ENCODE peak calls at places on chromosome 7, in ten cellular contexts. T is CD8-positive, alpha-beta T cell; C is aorta; X is right cardiac atrium; K is hepatocyte; R is Panc1; S is upper lobe of right lung; F is IMR-90; B is cardiac muscle cell; M is stomach. H is an unnamed sample. For H3K4me1, the result is how much of the 10 kb centered on the place peaks cover.

GRCh38 chr7:64890761-64891666 is 12.1 kb upstream of the ZNF273 start:
- DNase-seq in X (no peak), F (no peak), S (no peak), M (no peak), R (no peak), C (no peak), K (no peak), B (no peak), T (no peak), H (peak)

GRCh38 chr7:143485500-143485899 is 7.8 kb downstream of the TAS2R41 start:
- DNase-seq in C (no peak), F (peak), R (no peak), X (peak), K (no peak), T (no peak), M (no peak), B (no peak), S (no peak), H (no peak)

GRCh38 chr7:66779669-66780408 is 39.3 kb downstream of the RABGEF1 start:
- DNase-seq in F (peak), X (no peak), M (no peak), T (no peak), S (no peak), R (peak), K (no peak), C (no peak), B (no peak), H (no peak)

GRCh38 chr7:144941127-144941526 is 105.3 kb upstream of the TPK1 start:
- DNase-seq in M (no peak), T (no peak), K (no peak), X (no peak), F (no peak), B (no peak), R (no peak), C (no peak), S (no peak), H (no peak)

GRCh38 chr7:121278120-121279021 is 50.4 kb upstream of the WNT16 start:
- DNase-seq in R (no peak), K (no peak), M (no peak), S (no peak), X (no peak), F (peak), C (no peak), T (no peak), B (no peak), H (no peak)

GRCh38 chr7:108016841-108017775 is 14.1 kb upstream of the LAMB1 start:
- DNase-seq in S (no peak), B (peak), F (peak), K (peak), R (no peak), T (no peak), X (no peak), M (no peak), C (no peak), H (peak)

GRCh38 chr7:111098011-111098925 is 7.3 kb downstream of the LRRN3 start:
- DNase-seq in T (peak), X (no peak), K (peak), C (no peak), R (peak), B (peak), F (peak), M (no peak), S (no peak), H (no peak)

GRCh38 chr7:74355091-74355490 is 65.9 kb downstream of the CLIP2 start:
- DNase-seq in M (peak), C (peak), S (no peak), X (no peak), R (peak), T (no peak), K (no peak), B (no peak), F (peak), H (no peak)

GRCh38 chr7:80207501-80207900 is 72.9 kb downstream of the GNAI1 start:
- DNase-seq in R (no peak), B (no peak), K (no peak), X (no peak), S (no peak), F (no peak), T (no peak), M (no peak), C (no peak), H (no peak)

GRCh38 chr7:30907527-30908267 is 4.0 kb upstream of the AQP1 start:
- DNase-seq in M (no peak), R (no peak), C (peak), T (no peak), B (no peak), S (no peak), F (no peak), X (peak), K (no peak), H (no peak)

GRCh38 chr7:91668217-91668616 is 212.3 kb downstream of the MTERF1 start:
- DNase-seq in T (no peak), X (no peak), K (no peak), B (no peak), F (no peak), C (no peak), S (no peak), M (no peak), R (no peak), H (no peak)

GRCh38 chr7:155305251-155305904 is 7.7 kb downstream of the INSIG1 start:
- DNase-seq in R (no peak), S (no peak), X (no peak), F (no peak), C (no peak), K (no peak), T (no peak), B (no peak), M (no peak), H (no peak)

GRCh38 chr7:156662269-156662668 is 21.7 kb downstream of the RNF32 start:
- DNase-seq in S (no peak), M (no peak), C (no peak), X (no peak), R (no peak), B (no peak), F (no peak), T (no peak), K (peak), H (no peak)

GRCh38 chr7:150842716-150843115 is 9.6 kb upstream of the AOC1 start:
- DNase-seq in X (no peak), F (no peak), K (no peak), C (no peak), T (peak), B (no peak), M (no peak), R (no peak), S (no peak), H (no peak)

GRCh38 chr7:131284702-131285419 is 42.8 kb upstream of the MKLN1 start:
- DNase-seq in M (peak), C (peak), B (no peak), T (no peak), R (no peak), K (peak), X (peak), S (peak), F (no peak), H (no peak)

GRCh38 chr7:95840953-95841950 is 68.9 kb downstream of the DYNC1I1 start:
- DNase-seq in B (peak), M (no peak), X (no peak), T (no peak), S (no peak), K (no peak), C (no peak), R (no peak), F (no peak), H (no peak)

GRCh38 chr7:44735403-44736165 is 13.1 kb upstream of the ZMIZ2 start:
- DNase-seq in B (no peak), F (peak), X (no peak), K (no peak), R (peak), M (no peak), C (no peak), T (no peak), S (no peak), H (no peak)

GRCh38 chr7:135845415-135846075 is 96.9 kb upstream of the FAM180A start:
- DNase-seq in F (no peak), M (no peak), B (no peak), T (no peak), S (no peak), K (no peak), C (no peak), X (no peak), R (no peak), H (no peak)

GRCh38 chr7:17772581-17773288 is 167.6 kb downstream of the SNX13 start:
- DNase-seq in K (no peak), T (no peak), F (no peak), B (peak), C (no peak), M (no peak), X (no peak), S (no peak), R (no peak), H (no peak)

GRCh38 chr7:45662540-45663166 is 88.5 kb downstream of the ADCY1 start:
- DNase-seq in M (peak), T (peak), K (no peak), X (no peak), S (no peak), C (no peak), R (no peak), B (no peak), F (no peak), H (peak)

GRCh38 chr7:39527951-39528350 is 38.3 kb upstream of the YAE1 start:
- DNase-seq in R (no peak), B (no peak), K (no peak), T (no peak), S (no peak), M (no peak), F (peak), X (no peak), C (no peak), H (no peak)

GRCh38 chr7:40008218-40008815 is 58.3 kb downstream of the CDK13 start:
- DNase-seq in T (no peak), K (no peak), F (peak), M (no peak), B (no peak), R (peak), S (no peak), X (no peak), C (no peak), H (no peak)

GRCh38 chr7:116232402-116232749 is 22.0 kb downstream of the TES start:
- DNase-seq in M (no peak), C (no peak), R (no peak), S (no peak), T (no peak), X (no peak), B (no peak), K (no peak), F (peak), H (no peak)

GRCh38 chr7:27151341-27151944 is 940 bp downstream of the HOXA3 start:
- DNase-seq in S (peak), X (peak), K (no peak), M (no peak), T (peak), F (no peak), R (no peak), B (no peak), C (no peak), H (no peak)

GRCh38 chr7:74236284-74236683 is 17.9 kb downstream of the RFC2 start:
- DNase-seq in S (no peak), F (no peak), B (no peak), X (no peak), T (no peak), K (no peak), M (no peak), C (no peak), R (no peak), H (no peak)

GRCh38 chr7:79653136-79653631 is 199.7 kb upstream of the MAGI2 start:
- DNase-seq in M (no peak), B (no peak), F (peak), R (no peak), X (no peak), S (no peak), T (no peak), K (no peak), C (no peak), H (no peak)

GRCh38 chr7:42227931-42228591 is 8.9 kb downstream of the GLI3 start:
- DNase-seq in R (no peak), M (no peak), B (peak), T (no peak), C (peak), F (peak), X (peak), K (peak), S (peak), H (no peak)

GRCh38 chr7:28957822-28958234 is 302 bp downstream of the TRIL start:
- DNase-seq in K (peak), T (no peak), S (no peak), B (peak), F (no peak), X (no peak), C (peak), R (no peak), M (no peak), H (peak)

GRCh38 chr7:8190121-8190895 is 71.7 kb downstream of the ICA1 start:
- DNase-seq in S (no peak), X (peak), R (peak), C (peak), T (peak), K (peak), B (peak), F (peak), M (peak), H (no peak)

GRCh38 chr7:77797734-77798393 is 370 bp downstream of the TMEM60 start:
- DNase-seq in X (no peak), K (no peak), B (peak), T (no peak), M (peak), R (no peak), S (peak), C (no peak), F (peak), H (peak)

GRCh38 chr7:87993269-87993668 is 59.2 kb downstream of the ADAM22 start:
- DNase-seq in K (no peak), B (no peak), F (no peak), S (no peak), X (no peak), T (no peak), C (no peak), M (no peak), R (no peak), H (no peak)

GRCh38 chr7:1043552-1044188 is 676 bp upstream of the GPR146 start:
- DNase-seq in T (no peak), B (no peak), X (peak), K (no peak), M (no peak), F (no peak), C (peak), S (no peak), R (no peak), H (no peak)
- H3K4me3 ChIP-seq in T (peak), B (peak), X (peak), K (peak), M (peak), F (peak), C (no peak), S (peak), R (peak), H (peak)

GRCh38 chr7:84191842-84192241 is 2.7 kb downstream of the SEMA3A start:
- DNase-seq in R (no peak), K (no peak), M (no peak), S (no peak), X (no peak), C (no peak), T (no peak), B (no peak), F (peak), H (no peak)

GRCh38 chr7:84187813-84188212 is 6.8 kb downstream of the SEMA3A start:
- DNase-seq in X (no peak), S (no peak), C (no peak), T (no peak), K (no peak), B (no peak), M (no peak), F (peak), R (no peak), H (no peak)

GRCh38 chr7:84188811-84189405 is 5.7 kb downstream of the SEMA3A start:
- DNase-seq in F (peak), M (no peak), K (no peak), B (no peak), X (no peak), S (no peak), C (no peak), T (no peak), R (no peak), H (no peak)

GRCh38 chr7:84191261-84191660 is 3.3 kb downstream of the SEMA3A start:
- DNase-seq in R (no peak), S (no peak), B (no peak), X (no peak), M (no peak), K (no peak), C (no peak), F (peak), T (no peak), H (no peak)

DNA sequence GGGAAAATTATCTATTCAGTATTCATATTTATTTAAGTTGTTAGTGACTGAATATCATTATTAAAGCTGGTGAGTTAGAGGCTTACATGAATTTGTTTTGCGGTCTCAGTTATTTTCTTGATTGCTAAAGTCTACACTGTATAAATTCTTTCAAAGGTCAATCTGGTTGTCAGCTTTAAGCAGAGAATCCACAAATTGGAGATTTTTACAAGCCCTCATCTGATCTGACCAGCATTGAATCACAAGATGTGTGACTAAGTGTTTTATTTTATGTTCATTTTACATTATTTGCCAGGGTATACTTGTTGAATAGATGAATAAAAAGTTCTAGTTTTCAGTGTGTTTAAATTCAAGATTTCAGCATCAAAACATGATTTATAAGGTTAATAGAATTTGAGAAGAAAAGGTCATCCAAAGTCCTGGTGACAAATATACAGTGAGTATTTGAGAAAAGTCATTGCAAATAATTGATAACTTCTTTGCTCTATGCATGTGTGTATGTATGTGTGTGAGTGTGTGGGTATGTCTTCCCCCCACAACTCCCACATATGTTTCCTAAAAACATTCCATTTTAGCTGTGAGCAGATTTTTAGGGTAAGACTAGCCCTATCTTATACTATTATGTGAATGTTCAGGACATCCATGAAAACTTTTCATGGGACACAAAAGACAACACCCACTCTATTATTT is 4.4 kb downstream of the SEMA3A start:
- DNase-seq in K (no peak), F (peak), C (no peak), R (no peak), S (no peak), B (no peak), T (no peak), X (no peak), M (no peak), H (no peak)
- H3K4me1 ChIP-seq in K (under half), F (under half), C (under half), R (under half), S (under half), B (under half), T (under half), X (under half), M (under half), H (under half)

GRCh38 chr7:24435002-24435401 is 138.2 kb upstream of the PALS2 start:
- DNase-seq in C (no peak), S (no peak), F (no peak), R (no peak), T (no peak), B (no peak), M (no peak), K (no peak), X (no peak), H (no peak)
- H3K4me3 ChIP-seq in C (no peak), S (no peak), F (no peak), R (no peak), T (no peak), B (no peak), M (no peak), K (no peak), X (no peak), H (no peak)

GRCh38 chr7:1925349-1925748 is 255.3 kb downstream of the ELFN1 start:
- DNase-seq in R (no peak), S (no peak), M (no peak), T (no peak), K (no peak), X (peak), F (no peak), C (no peak), B (no peak), H (no peak)

GRCh38 chr7:1922870-1923236 is 252.8 kb downstream of the ELFN1 start:
- DNase-seq in C (no peak), T (no peak), R (no peak), B (no peak), M (no peak), S (no peak), K (no peak), X (no peak), F (no peak), H (no peak)

GRCh38 chr7:1925973-1926907 is 256.2 kb downstream of the ELFN1 start:
- DNase-seq in R (no peak), F (no peak), K (no peak), X (peak), C (no peak), B (no peak), M (no peak), S (no peak), T (no peak), H (no peak)

GRCh38 chr7:1923409-1924053 is 253.5 kb downstream of the ELFN1 start:
- DNase-seq in R (no peak), T (no peak), M (no peak), X (peak), F (no peak), K (no peak), B (no peak), C (no peak), S (no peak), H (no peak)

DNA sequence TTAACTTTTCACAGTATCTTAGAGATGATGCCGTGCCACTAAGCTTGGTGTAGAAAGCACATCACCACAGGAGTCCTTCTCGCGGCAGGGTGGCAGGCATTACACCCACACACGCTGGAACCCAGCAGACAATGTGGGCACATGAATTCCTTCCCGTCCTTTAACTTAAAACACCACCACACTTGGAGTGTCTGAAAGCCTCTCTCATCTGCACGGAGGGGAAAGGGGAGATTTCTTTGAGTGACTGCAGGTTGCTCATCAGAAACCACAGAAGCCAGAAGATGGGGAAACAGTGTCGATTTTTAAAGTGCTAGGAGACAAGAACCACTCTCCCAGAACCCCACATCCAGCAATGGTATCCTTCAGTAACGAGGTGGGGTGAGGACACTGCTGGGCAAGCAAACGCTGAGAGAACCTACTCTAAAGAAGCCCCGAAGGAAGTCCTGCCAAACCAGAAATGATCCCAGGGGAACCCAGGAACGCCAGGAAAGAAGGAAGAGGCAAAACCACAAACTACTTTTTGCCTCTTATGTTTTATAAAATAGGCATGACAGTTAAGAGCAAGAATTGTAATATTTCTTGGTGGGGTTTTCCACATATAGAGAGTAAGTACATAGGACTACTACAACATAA is 254.2 kb downstream of the ELFN1 start:
- DNase-seq in X (no peak), T (no peak), B (no peak), F (no peak), C (no peak), S (no peak), R (no peak), M (no peak), K (no peak), H (no peak)
- H3K4me1 ChIP-seq in X (under half), T (half or more), B (under half), F (under half), C (under half), S (under half), R (under half), M (under half), K (under half), H (under half)

DNA sequence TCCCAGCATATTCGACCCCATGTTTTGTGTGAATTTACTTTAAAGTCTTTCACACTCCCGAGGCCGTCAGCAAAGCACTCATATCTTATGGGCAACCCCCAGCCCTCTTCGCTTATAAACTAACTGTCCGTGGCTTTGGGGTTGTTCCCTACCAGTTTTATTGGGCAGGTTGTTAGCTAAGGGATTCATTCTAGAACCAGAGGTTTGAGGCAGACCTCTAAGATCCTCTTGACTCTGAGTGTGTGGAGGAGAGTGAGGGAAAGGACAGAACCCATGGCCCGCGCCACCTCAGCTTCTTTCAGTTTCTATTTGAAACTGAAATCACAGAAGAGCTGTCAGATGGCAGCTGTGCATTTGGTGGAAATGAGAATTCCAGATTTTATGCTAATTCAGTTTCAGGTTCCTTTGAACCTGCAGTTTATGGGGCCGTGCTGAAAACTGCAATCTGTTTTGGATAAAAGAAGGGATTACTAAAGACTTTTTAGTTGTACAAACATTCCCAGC is 450.0 kb upstream of the GALNT17 start:
- DNase-seq in X (no peak), R (no peak), C (no peak), M (no peak), K (no peak), F (no peak), T (no peak), B (no peak), S (no peak), H (no peak)
- H3K4me3 ChIP-seq in X (no peak), R (peak), C (no peak), M (no peak), K (no peak), F (no peak), T (peak), B (no peak), S (no peak), H (no peak)

GRCh38 chr7:47611045-47611511 is 29.2 kb upstream of the TNS3 start:
- DNase-seq in C (no peak), K (peak), B (no peak), X (no peak), T (no peak), F (no peak), S (no peak), R (no peak), M (peak), H (no peak)
- H3K4me1 ChIP-seq in C (under half), K (under half), B (under half), X (under half), T (under half), F (under half), S (under half), R (half or more), M (under half), H (under half)